ENCODE peak calls at places on chromosomes 4 and X, in seven cellular contexts. F is T-helper 9 cell, K is MV-4-11, I is pancreas, L is AG09309, B is dermis microvascular lymphatic vessel endothelial cell, O is OCI-LY7. W is an unnamed sample.

GRCh38 chrX:128975716-128976115 is 547.6 kb downstream of the SMARCA1 start:
- DNase-seq in K (no peak), F (no peak), I (peak), O (peak), L (no peak), B (no peak), W (peak)

GRCh38 chr4:139633195-139633594 is 32.4 kb upstream of the MGST2 start:
- DNase-seq in I (no peak), K (no peak), O (no peak), L (no peak), F (no peak), B (peak), W (no peak)

GRCh38 chr4:41360214-41360910 is 103.6 kb downstream of the UCHL1 start:
- DNase-seq in B (no peak), I (peak), K (no peak), L (no peak), F (no peak), O (no peak), W (peak)

GRCh38 chr4:74157116-74157742 is 689 bp upstream of the MTHFD2L start:
- DNase-seq in L (no peak), F (no peak), I (no peak), B (no peak), O (no peak), K (no peak), W (no peak)

GRCh38 chr4:87932718-87933136 is 42.8 kb upstream of the SPP1 start:
- DNase-seq in O (no peak), B (no peak), K (no peak), L (no peak), F (no peak), I (no peak), W (no peak)

GRCh38 chr4:180751009-180751408 is 1492.2 kb upstream of the TENM3 start:
- DNase-seq in B (no peak), F (no peak), L (no peak), K (no peak), I (no peak), O (no peak), W (no peak)

GRCh38 chr4:100340534-100341364 is 150.5 kb upstream of the DDIT4L start:
- DNase-seq in O (no peak), I (no peak), L (peak), B (no peak), K (peak), F (no peak), W (no peak)

GRCh38 chr4:155559915-155560314 is 106.7 kb upstream of the GUCY1A1 start:
- DNase-seq in L (no peak), F (no peak), B (no peak), K (no peak), O (no peak), I (no peak), W (no peak)

GRCh38 chr4:2907706-2908293 is 55.4 kb downstream of the NOP14 start:
- DNase-seq in I (no peak), L (no peak), K (no peak), F (no peak), B (no peak), O (no peak), W (no peak)

GRCh38 chr4:183356173-183356825 is 34.1 kb upstream of the CLDN24 start:
- DNase-seq in F (no peak), O (no peak), L (no peak), I (no peak), B (no peak), K (no peak), W (no peak)

GRCh38 chrX:8462488-8462887 is 2.1 kb upstream of the VCX3B start:
- DNase-seq in I (no peak), K (no peak), L (no peak), F (no peak), B (no peak), O (no peak), W (no peak)

GRCh38 chrX:574830-575229 is 55.8 kb upstream of the SHOX start:
- DNase-seq in O (no peak), I (no peak), F (no peak), L (no peak), K (no peak), B (no peak), W (no peak)

GRCh38 chrX:24996096-24996709 is 19.6 kb downstream of the ARX start:
- DNase-seq in K (no peak), B (no peak), L (no peak), I (no peak), O (no peak), F (no peak), W (no peak)

GRCh38 chr4:72390409-72390808 is 178.6 kb downstream of the ADAMTS3 start:
- DNase-seq in B (peak), F (no peak), O (no peak), I (no peak), L (no peak), K (no peak), W (no peak)

GRCh38 chr4:52202931-52203330 is 151.8 kb downstream of the SPATA18 start:
- DNase-seq in F (no peak), I (no peak), L (no peak), K (no peak), B (no peak), O (no peak), W (no peak)

GRCh38 chr4:19936471-19936870 is 315.2 kb upstream of the SLIT2 start:
- DNase-seq in O (no peak), K (peak), I (no peak), F (no peak), L (peak), B (no peak), W (no peak)

GRCh38 chr4:162154862-162155540 is 8.8 kb downstream of the FSTL5 start:
- DNase-seq in F (no peak), O (no peak), B (no peak), I (no peak), L (no peak), K (no peak), W (no peak)

GRCh38 chr4:107939307-107939706 is 8.0 kb downstream of the CYP2U1 start:
- DNase-seq in F (no peak), L (no peak), O (no peak), K (no peak), B (no peak), I (no peak), W (no peak)

GRCh38 chrX:12080265-12080664 is 58.0 kb upstream of the FRMPD4 start:
- DNase-seq in I (no peak), F (no peak), L (peak), K (peak), B (peak), O (peak), W (peak)

GRCh38 chrX:10077425-10078188 is 79.2 kb upstream of the CLCN4 start:
- DNase-seq in O (peak), I (no peak), K (no peak), B (no peak), F (no peak), L (no peak), W (no peak)

GRCh38 chr4:2839060-2839459 is 4.6 kb upstream of the ADD1 start:
- DNase-seq in L (no peak), K (no peak), I (no peak), O (no peak), F (no peak), B (no peak), W (no peak)

GRCh38 chrX:71997320-71997719 is 86.7 kb downstream of the NHSL2 start:
- DNase-seq in B (no peak), O (no peak), I (no peak), L (no peak), K (no peak), F (no peak), W (no peak)

GRCh38 chr4:157217708-157218107 is 2.8 kb upstream of the GRIA2 start:
- DNase-seq in B (peak), L (no peak), I (no peak), K (peak), F (no peak), O (peak), W (peak)

GRCh38 chr4:5198586-5198985 is 147.3 kb downstream of the STK32B start:
- DNase-seq in L (no peak), O (no peak), K (no peak), B (no peak), F (no peak), I (no peak), W (no peak)